ENCODE peak calls at places on chromosomes 7 and 10, in five cellular contexts. P is neural crest cell, U is HCT116, H is stomach, S is transverse colon. C is an unnamed sample.

GRCh38 chr10:126759531-126759930 is 89.0 kb upstream of the C10orf90 start:
- DNase-seq in P (no peak), H (no peak), S (no peak), U (no peak), C (no peak)

GRCh38 chr10:52525761-52526160 is 211.7 kb downstream of the DKK1 start:
- DNase-seq in U (no peak), H (no peak), P (no peak), S (no peak), C (no peak)

GRCh38 chr7:134636008-134636449 is 10.6 kb upstream of the BPGM start:
- DNase-seq in H (no peak), U (no peak), P (no peak), S (no peak), C (no peak)

GRCh38 chr10:116610443-116611152 is 10.2 kb upstream of the PNLIPRP2 start:
- DNase-seq in H (no peak), U (no peak), P (no peak), S (no peak), C (no peak)

GRCh38 chr10:85831422-85831821 is 535.2 kb downstream of the GRID1 start:
- DNase-seq in U (no peak), S (no peak), P (no peak), H (no peak), C (no peak)

GRCh38 chr10:86700851-86701617 is 32.7 kb downstream of the LDB3 start:
- DNase-seq in S (no peak), P (no peak), U (no peak), H (no peak), C (no peak)

GRCh38 chr7:50834679-50835078 is 52.0 kb upstream of the GRB10 start:
- DNase-seq in P (no peak), H (no peak), U (no peak), S (no peak), C (no peak)

GRCh38 chr10:27319752-27320561 is 79.4 kb upstream of the ACBD5 start:
- DNase-seq in U (no peak), H (peak; percentile 68), P (no peak), S (peak; percentile 49), C (peak; percentile 32)

GRCh38 chr10:117188399-117188798 is 8.9 kb upstream of the KCNK18 start:
- DNase-seq in H (no peak), P (no peak), U (no peak), S (no peak), C (no peak)

GRCh38 chr10:9056521-9056920 is 1002.0 kb downstream of the GATA3 start:
- DNase-seq in S (no peak), H (no peak), U (no peak), P (no peak), C (no peak)

GRCh38 chr10:117175215-117175900 is 21.9 kb upstream of the KCNK18 start:
- DNase-seq in P (no peak), S (peak; percentile 22), H (no peak), U (no peak), C (peak; percentile 26)

GRCh38 chr7:130392456-130392860 is 12.2 kb downstream of the CPA1 start:
- DNase-seq in P (no peak), H (no peak), S (no peak), U (no peak), C (no peak)

GRCh38 chr7:41374150-41374848 is 328.6 kb downstream of the INHBA start:
- DNase-seq in P (no peak), H (no peak), U (no peak), S (no peak), C (no peak)

GRCh38 chr7:138804618-138805017 is 6.6 kb upstream of the ATP6V0A4 start:
- DNase-seq in S (no peak), H (no peak), P (no peak), U (no peak), C (no peak)

GRCh38 chr10:4050061-4050460 is 265.1 kb upstream of the KLF6 start:
- DNase-seq in H (no peak), U (no peak), P (no peak), S (no peak), C (no peak)

GRCh38 chr10:63700935-63701263 is 179.7 kb downstream of the REEP3 start:
- DNase-seq in U (no peak), H (no peak), S (no peak), P (no peak), C (no peak)

GRCh38 chr7:151695856-151696555 is 176.3 kb upstream of the RHEB start:
- DNase-seq in P (no peak), H (no peak), S (no peak), U (no peak), C (no peak)

GRCh38 chr7:7773334-7774308 is 55.2 kb upstream of the RPA3 start:
- DNase-seq in S (no peak), U (no peak), P (no peak), H (no peak), C (no peak)

GRCh38 chr10:69102429-69102828 is 14.5 kb downstream of the SRGN start:
- DNase-seq in U (no peak), P (no peak), H (no peak), S (no peak), C (no peak)

GRCh38 chr7:37833107-37833817 is 15.1 kb upstream of the NME8 start:
- DNase-seq in S (peak; percentile 32), P (peak; percentile 47), H (no peak), U (peak; percentile 7), C (peak; percentile 42)

GRCh38 chr10:124414077-124414476 is 4.6 kb downstream of the OAT start:
- DNase-seq in P (no peak), U (no peak), S (no peak), H (no peak), C (no peak)

GRCh38 chr7:30717181-30717580 is 34.8 kb upstream of the INMT start:
- DNase-seq in S (no peak), U (peak; percentile 37), H (no peak), P (no peak), C (no peak)

GRCh38 chr10:53843691-53844362 is 957.2 kb downstream of the PCDH15 start:
- DNase-seq in U (no peak), P (no peak), S (no peak), H (no peak), C (no peak)

GRCh38 chr10:75547391-75548298 is 116.2 kb downstream of the LRMDA start:
- DNase-seq in H (no peak), P (no peak), S (no peak), U (no peak), C (no peak)

GRCh38 chr7:47500103-47500563 is 81.8 kb downstream of the TNS3 start:
- DNase-seq in S (peak; percentile 64), H (peak; percentile 64), P (no peak), U (no peak), C (no peak)

GRCh38 chr10:132626761-132627735 is 89.5 kb downstream of the INPP5A start:
- DNase-seq in P (no peak), H (no peak), U (no peak), S (no peak), C (no peak)

GRCh38 chr10:125692932-125693847 is 10.2 kb upstream of the TEX36 start:
- DNase-seq in P (no peak), S (no peak), U (no peak), H (no peak), C (no peak)

GRCh38 chr7:106424476-106425016 is 139.8 kb upstream of the NAMPT start:
- DNase-seq in S (no peak), U (no peak), H (no peak), P (no peak), C (no peak)

DNA sequence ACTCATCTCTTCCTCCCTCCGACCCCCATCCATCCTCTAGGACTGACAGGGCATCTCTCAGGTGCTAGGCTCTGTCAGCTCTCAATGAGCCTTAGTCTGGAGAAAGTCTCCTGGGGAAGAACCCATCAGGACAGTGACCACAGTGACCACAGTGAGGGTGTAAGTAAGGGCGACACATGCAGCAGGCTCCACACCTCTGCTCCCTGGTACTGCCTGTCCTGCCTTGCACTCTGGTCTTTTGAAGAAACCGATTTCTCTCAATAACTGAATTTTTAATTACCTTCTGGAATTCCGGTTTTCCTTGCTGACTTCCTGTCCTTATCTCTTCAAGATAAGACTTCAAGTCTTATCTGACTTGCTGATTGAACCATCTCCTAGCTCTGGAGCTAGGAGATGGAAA is 190.2 kb downstream of the ACTR3B start:
- DNase-seq in S (no peak), P (no peak), H (no peak), U (no peak), C (no peak)
- TF ChIP-seq CTCF in S (no peak), P (no peak), H (no peak), U (no peak), C (no peak)

GRCh38 chr7:33909312-33909711 is 4.0 kb downstream of the BMPER start:
- DNase-seq in U (no peak), P (no peak), H (no peak), S (no peak), C (no peak)
- TF ChIP-seq CTCF in U (no peak), P (no peak), H (no peak), S (no peak), C (no peak)

DNA sequence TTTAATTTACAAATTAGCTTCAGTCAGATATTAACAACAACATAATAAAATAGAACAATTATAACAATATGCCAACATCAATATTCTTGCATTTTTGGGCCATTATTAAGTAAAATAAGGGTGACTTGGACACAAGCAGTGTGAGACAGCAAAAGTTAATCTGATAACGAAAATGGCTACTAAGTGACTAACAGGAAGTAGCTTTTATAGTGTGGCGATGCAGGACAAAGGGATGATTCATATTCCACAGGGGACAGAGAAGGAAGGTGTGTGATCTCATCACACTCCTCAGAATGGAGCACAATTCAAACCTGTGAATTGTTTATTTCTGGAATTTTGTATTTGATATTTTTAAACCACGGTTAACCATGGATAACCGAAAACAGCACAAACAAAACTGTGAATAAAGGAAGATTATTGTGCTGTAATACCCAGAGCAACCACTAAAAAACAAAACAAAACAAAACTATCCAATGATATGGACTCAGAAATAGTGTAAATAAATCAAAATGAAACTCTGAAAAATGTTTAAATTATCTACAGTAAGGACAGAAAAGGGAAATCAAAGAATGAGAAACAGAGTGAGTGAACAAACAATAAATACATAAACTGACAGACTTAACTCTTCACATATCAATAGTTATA is 66.9 kb upstream of the TFEC start:
- DNase-seq in S (no peak), H (no peak), U (peak; percentile 75), P (no peak), C (no peak)
- TF ChIP-seq CTCF in S (no peak), H (no peak), U (peak; percentile 34), P (peak; percentile 47), C (peak; percentile 54)

DNA sequence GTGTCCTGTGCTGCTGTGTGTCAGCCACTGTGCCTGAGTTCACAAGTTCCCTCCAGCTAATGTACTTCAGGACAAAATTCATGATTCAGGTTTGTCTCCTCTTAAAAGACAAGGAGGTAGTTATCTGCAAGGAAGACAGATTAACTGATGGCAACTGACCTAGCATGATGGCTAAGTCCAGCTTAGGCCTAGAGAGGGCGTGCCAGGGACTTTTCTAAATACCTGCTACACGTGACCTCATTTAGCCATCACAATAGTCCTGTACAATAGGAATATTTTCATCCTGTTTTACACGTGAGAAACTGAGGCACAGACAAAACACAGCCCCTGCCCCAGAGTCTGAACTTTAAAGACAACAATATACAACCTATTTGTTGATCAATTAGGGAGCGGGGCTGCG is 275.7 kb downstream of the XPNPEP1 start:
- DNase-seq in P (no peak), U (no peak), H (no peak), S (peak; percentile 14), C (no peak)
- TF ChIP-seq CTCF in P (no peak), U (peak; percentile 19), H (no peak), S (no peak), C (no peak)

GRCh38 chr7:36127075-36127740 is 25.8 kb upstream of the EEPD1 start:
- DNase-seq in P (no peak), H (no peak), S (no peak), U (no peak), C (no peak)
- TF ChIP-seq CTCF in P (no peak), H (no peak), S (no peak), U (no peak), C (no peak)

C was measured in endothelial cell.